ENCODE peak calls at places on chromosomes 2 and 18, in eight cellular contexts. One of them, this sample, is unnamed.

GRCh38 chr2:129160879-129161278 is 818.6 kb upstream of the RAB6C start:
- DNase-seq in GM13977: no peak
- DNase-seq in A549: no peak
- DNase-seq in WTC11: no peak
- DNase-seq in cardiac fibroblast: no peak
- DNase-seq in CD8-positive, alpha-beta T cell: no peak
- DNase-seq in endothelial cell: no peak
- DNase-seq in LNCaP clone FGC: no peak
- DNase-seq in this sample: no peak

GRCh38 chr2:130798472-130799221 is 38.1 kb upstream of the ARHGEF4 start:
- DNase-seq in cardiac fibroblast: peak; percentile 52
- DNase-seq in LNCaP clone FGC: no peak
- DNase-seq in GM13977: no peak
- DNase-seq in A549: no peak
- DNase-seq in WTC11: peak; percentile 65
- DNase-seq in CD8-positive, alpha-beta T cell: no peak
- DNase-seq in endothelial cell: peak; percentile 16
- DNase-seq in this sample: no peak

GRCh38 chr2:158414538-158414937 is 42.0 kb downstream of the CCDC148 start:
- DNase-seq in WTC11: no peak
- DNase-seq in LNCaP clone FGC: no peak
- DNase-seq in endothelial cell: no peak
- DNase-seq in GM13977: no peak
- DNase-seq in A549: no peak
- DNase-seq in cardiac fibroblast: peak; percentile 5
- DNase-seq in CD8-positive, alpha-beta T cell: no peak
- DNase-seq in this sample: no peak

GRCh38 chr2:44967056-44967455 is 25.6 kb downstream of the SIX3 start:
- DNase-seq in GM13977: no peak
- DNase-seq in LNCaP clone FGC: no peak
- DNase-seq in endothelial cell: no peak
- DNase-seq in WTC11: no peak
- DNase-seq in CD8-positive, alpha-beta T cell: no peak
- DNase-seq in A549: no peak
- DNase-seq in cardiac fibroblast: no peak
- DNase-seq in this sample: no peak

GRCh38 chr2:215816424-215816823 is 196.9 kb downstream of the MREG start:
- DNase-seq in GM13977: no peak
- DNase-seq in CD8-positive, alpha-beta T cell: no peak
- DNase-seq in WTC11: no peak
- DNase-seq in LNCaP clone FGC: no peak
- DNase-seq in A549: no peak
- DNase-seq in endothelial cell: no peak
- DNase-seq in cardiac fibroblast: no peak
- DNase-seq in this sample: no peak

GRCh38 chr18:50805732-50806131 is 14.1 kb downstream of the MRO start:
- DNase-seq in GM13977: no peak
- DNase-seq in cardiac fibroblast: no peak
- DNase-seq in endothelial cell: no peak
- DNase-seq in A549: no peak
- DNase-seq in LNCaP clone FGC: no peak
- DNase-seq in CD8-positive, alpha-beta T cell: no peak
- DNase-seq in WTC11: no peak
- DNase-seq in this sample: no peak

GRCh38 chr2:145752091-145752806 is 1232.3 kb upstream of the ZEB2 start:
- DNase-seq in GM13977: peak; percentile 22
- DNase-seq in WTC11: no peak
- DNase-seq in LNCaP clone FGC: no peak
- DNase-seq in A549: peak; percentile 64
- DNase-seq in cardiac fibroblast: peak; percentile 94
- DNase-seq in CD8-positive, alpha-beta T cell: no peak
- DNase-seq in endothelial cell: peak; percentile 11
- DNase-seq in this sample: peak; percentile 14

GRCh38 chr2:223026357-223027110 is 25.5 kb upstream of the KCNE4 start:
- DNase-seq in GM13977: no peak
- DNase-seq in A549: peak; percentile 54
- DNase-seq in LNCaP clone FGC: peak; percentile 41
- DNase-seq in CD8-positive, alpha-beta T cell: no peak
- DNase-seq in endothelial cell: no peak
- DNase-seq in cardiac fibroblast: no peak
- DNase-seq in WTC11: no peak
- DNase-seq in this sample: no peak

GRCh38 chr2:25165992-25166618 is 2.3 kb downstream of the POMC start:
- DNase-seq in GM13977: peak; percentile 78
- DNase-seq in endothelial cell: peak; percentile 32
- DNase-seq in A549: peak; percentile 61
- DNase-seq in cardiac fibroblast: no peak
- DNase-seq in CD8-positive, alpha-beta T cell: peak; percentile 36
- DNase-seq in WTC11: peak; percentile 70
- DNase-seq in LNCaP clone FGC: peak; percentile 34
- DNase-seq in this sample: peak; percentile 81

GRCh38 chr2:197204855-197205254 is 105.7 kb downstream of the ANKRD44 start:
- DNase-seq in cardiac fibroblast: peak; percentile 61
- DNase-seq in WTC11: no peak
- DNase-seq in CD8-positive, alpha-beta T cell: no peak
- DNase-seq in LNCaP clone FGC: no peak
- DNase-seq in GM13977: no peak
- DNase-seq in A549: no peak
- DNase-seq in endothelial cell: no peak
- DNase-seq in this sample: no peak

GRCh38 chr2:97792416-97792815 is 79.0 kb downstream of the ZAP70 start:
- DNase-seq in cardiac fibroblast: no peak
- DNase-seq in WTC11: no peak
- DNase-seq in CD8-positive, alpha-beta T cell: no peak
- DNase-seq in GM13977: no peak
- DNase-seq in A549: no peak
- DNase-seq in endothelial cell: no peak
- DNase-seq in LNCaP clone FGC: no peak
- DNase-seq in this sample: no peak

GRCh38 chr18:11955299-11956029 is 25.8 kb upstream of the IMPA2 start:
- DNase-seq in CD8-positive, alpha-beta T cell: no peak
- DNase-seq in GM13977: no peak
- DNase-seq in WTC11: no peak
- DNase-seq in A549: peak; percentile 79
- DNase-seq in endothelial cell: no peak
- DNase-seq in cardiac fibroblast: peak; percentile 92
- DNase-seq in LNCaP clone FGC: no peak
- DNase-seq in this sample: no peak

GRCh38 chr18:8142131-8142711 is 467.0 kb upstream of the RAB12 start:
- DNase-seq in GM13977: no peak
- DNase-seq in CD8-positive, alpha-beta T cell: no peak
- DNase-seq in LNCaP clone FGC: no peak
- DNase-seq in WTC11: no peak
- DNase-seq in endothelial cell: no peak
- DNase-seq in A549: no peak
- DNase-seq in cardiac fibroblast: peak; percentile 78
- DNase-seq in this sample: no peak

GRCh38 chr2:177830881-177831386 is 241.6 kb downstream of the PDE11A start:
- DNase-seq in cardiac fibroblast: no peak
- DNase-seq in LNCaP clone FGC: peak; percentile 28
- DNase-seq in endothelial cell: no peak
- DNase-seq in WTC11: no peak
- DNase-seq in CD8-positive, alpha-beta T cell: no peak
- DNase-seq in A549: no peak
- DNase-seq in GM13977: no peak
- DNase-seq in this sample: no peak

GRCh38 chr18:35936951-35937350 is 35.5 kb upstream of the RMP24 start:
- DNase-seq in WTC11: no peak
- DNase-seq in LNCaP clone FGC: no peak
- DNase-seq in endothelial cell: no peak
- DNase-seq in cardiac fibroblast: peak; percentile 31
- DNase-seq in GM13977: no peak
- DNase-seq in A549: no peak
- DNase-seq in CD8-positive, alpha-beta T cell: no peak
- DNase-seq in this sample: no peak

GRCh38 chr18:35938562-35938961 is 33.9 kb upstream of the RMP24 start:
- DNase-seq in endothelial cell: no peak
- DNase-seq in cardiac fibroblast: no peak
- DNase-seq in WTC11: no peak
- DNase-seq in GM13977: no peak
- DNase-seq in A549: no peak
- DNase-seq in CD8-positive, alpha-beta T cell: no peak
- DNase-seq in LNCaP clone FGC: no peak
- DNase-seq in this sample: no peak

GRCh38 chr18:35941299-35941698 is 31.2 kb upstream of the RMP24 start:
- DNase-seq in CD8-positive, alpha-beta T cell: no peak
- DNase-seq in endothelial cell: no peak
- DNase-seq in GM13977: no peak
- DNase-seq in A549: no peak
- DNase-seq in LNCaP clone FGC: no peak
- DNase-seq in cardiac fibroblast: no peak
- DNase-seq in WTC11: no peak
- DNase-seq in this sample: no peak

GRCh38 chr18:35938158-35938557 is 34.3 kb upstream of the RMP24 start:
- DNase-seq in cardiac fibroblast: peak; percentile 18
- DNase-seq in GM13977: no peak
- DNase-seq in WTC11: no peak
- DNase-seq in LNCaP clone FGC: no peak
- DNase-seq in endothelial cell: no peak
- DNase-seq in A549: no peak
- DNase-seq in CD8-positive, alpha-beta T cell: no peak
- DNase-seq in this sample: no peak

GRCh38 chr18:35939166-35939565 is 33.3 kb upstream of the RMP24 start:
- DNase-seq in WTC11: peak; percentile 44
- DNase-seq in CD8-positive, alpha-beta T cell: no peak
- DNase-seq in GM13977: no peak
- DNase-seq in endothelial cell: peak; percentile 35
- DNase-seq in A549: no peak
- DNase-seq in cardiac fibroblast: peak; percentile 15
- DNase-seq in LNCaP clone FGC: no peak
- DNase-seq in this sample: no peak
- TF ChIP-seq CTCF in WTC11: peak; percentile 33
- TF ChIP-seq CTCF in CD8-positive, alpha-beta T cell: no peak
- TF ChIP-seq CTCF in GM13977: peak; percentile 39
- TF ChIP-seq CTCF in endothelial cell: peak; percentile 15
- TF ChIP-seq CTCF in A549: no peak
- TF ChIP-seq CTCF in cardiac fibroblast: peak; percentile 30
- TF ChIP-seq CTCF in LNCaP clone FGC: peak; percentile 45
- TF ChIP-seq CTCF in this sample: peak; percentile 22

GRCh38 chr18:77711096-77711495 is 461.4 kb downstream of the GALR1 start:
- DNase-seq in LNCaP clone FGC: no peak
- DNase-seq in CD8-positive, alpha-beta T cell: no peak
- DNase-seq in A549: no peak
- DNase-seq in cardiac fibroblast: no peak
- DNase-seq in WTC11: no peak
- DNase-seq in GM13977: no peak
- DNase-seq in endothelial cell: no peak
- DNase-seq in this sample: no peak
- TF ChIP-seq CTCF in LNCaP clone FGC: peak; percentile 48
- TF ChIP-seq CTCF in CD8-positive, alpha-beta T cell: no peak
- TF ChIP-seq CTCF in A549: peak; percentile 13
- TF ChIP-seq CTCF in cardiac fibroblast: peak; percentile 12
- TF ChIP-seq CTCF in WTC11: no peak
- TF ChIP-seq CTCF in GM13977: peak; percentile 10
- TF ChIP-seq CTCF in endothelial cell: peak; percentile 22
- TF ChIP-seq CTCF in this sample: no peak

GRCh38 chr18:42051411-42051810 is 96.4 kb downstream of the PIK3C3 start:
- DNase-seq in WTC11: no peak
- DNase-seq in LNCaP clone FGC: no peak
- DNase-seq in GM13977: no peak
- DNase-seq in CD8-positive, alpha-beta T cell: no peak
- DNase-seq in endothelial cell: no peak
- DNase-seq in A549: no peak
- DNase-seq in cardiac fibroblast: no peak
- DNase-seq in this sample: no peak

GRCh38 chr18:42047721-42048120 is 92.7 kb downstream of the PIK3C3 start:
- DNase-seq in CD8-positive, alpha-beta T cell: no peak
- DNase-seq in A549: no peak
- DNase-seq in endothelial cell: no peak
- DNase-seq in WTC11: no peak
- DNase-seq in GM13977: no peak
- DNase-seq in cardiac fibroblast: peak; percentile 9
- DNase-seq in LNCaP clone FGC: no peak
- DNase-seq in this sample: no peak

GRCh38 chr18:42048150-42048549 is 93.1 kb downstream of the PIK3C3 start:
- DNase-seq in WTC11: no peak
- DNase-seq in A549: peak; percentile 63
- DNase-seq in GM13977: no peak
- DNase-seq in LNCaP clone FGC: no peak
- DNase-seq in endothelial cell: no peak
- DNase-seq in CD8-positive, alpha-beta T cell: no peak
- DNase-seq in cardiac fibroblast: peak; percentile 80
- DNase-seq in this sample: no peak

GRCh38 chr18:42053188-42053781 is 98.3 kb downstream of the PIK3C3 start:
- DNase-seq in WTC11: peak; percentile 52
- DNase-seq in endothelial cell: peak; percentile 66
- DNase-seq in LNCaP clone FGC: peak; percentile 27
- DNase-seq in A549: peak; percentile 33
- DNase-seq in CD8-positive, alpha-beta T cell: peak; percentile 39
- DNase-seq in GM13977: peak; percentile 24
- DNase-seq in cardiac fibroblast: peak; percentile 80
- DNase-seq in this sample: peak; percentile 37

DNA sequence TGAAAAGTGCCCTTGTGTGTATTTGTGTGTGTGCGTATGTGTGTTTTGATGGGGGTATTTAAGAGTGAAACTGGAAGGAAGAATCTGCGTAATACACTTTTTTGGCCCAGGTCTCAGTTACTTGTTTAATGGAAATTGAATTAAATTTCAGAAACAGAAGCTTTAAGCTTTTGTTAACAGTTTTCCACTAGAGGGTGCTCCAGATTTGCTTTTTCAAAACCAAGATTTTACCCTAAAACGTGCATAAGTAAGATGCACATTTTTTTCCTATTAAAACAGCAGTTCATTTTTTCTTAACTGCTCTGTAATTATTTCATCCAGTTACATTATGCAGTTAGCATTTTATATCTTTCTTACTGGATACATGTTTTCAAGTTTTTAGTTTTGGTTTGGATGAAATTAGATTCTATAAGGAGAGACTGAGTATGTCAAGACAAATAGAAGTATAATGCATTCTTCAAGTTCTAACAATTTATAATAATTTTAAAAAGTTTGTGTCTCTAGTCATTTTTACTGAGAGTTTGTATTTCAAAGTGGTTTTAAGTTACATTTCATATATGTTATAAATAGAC is 97.2 kb downstream of the PIK3C3 start:
- DNase-seq in cardiac fibroblast: peak; percentile 61
- DNase-seq in LNCaP clone FGC: no peak
- DNase-seq in A549: no peak
- DNase-seq in endothelial cell: no peak
- DNase-seq in CD8-positive, alpha-beta T cell: no peak
- DNase-seq in WTC11: no peak
- DNase-seq in GM13977: no peak
- DNase-seq in this sample: no peak
- TF ChIP-seq CTCF in cardiac fibroblast: peak; percentile 53
- TF ChIP-seq CTCF in LNCaP clone FGC: peak; percentile 38
- TF ChIP-seq CTCF in A549: peak; percentile 43
- TF ChIP-seq CTCF in endothelial cell: peak; percentile 29
- TF ChIP-seq CTCF in CD8-positive, alpha-beta T cell: no peak
- TF ChIP-seq CTCF in WTC11: no peak
- TF ChIP-seq CTCF in GM13977: peak; percentile 35
- TF ChIP-seq CTCF in this sample: peak; percentile 41

DNA sequence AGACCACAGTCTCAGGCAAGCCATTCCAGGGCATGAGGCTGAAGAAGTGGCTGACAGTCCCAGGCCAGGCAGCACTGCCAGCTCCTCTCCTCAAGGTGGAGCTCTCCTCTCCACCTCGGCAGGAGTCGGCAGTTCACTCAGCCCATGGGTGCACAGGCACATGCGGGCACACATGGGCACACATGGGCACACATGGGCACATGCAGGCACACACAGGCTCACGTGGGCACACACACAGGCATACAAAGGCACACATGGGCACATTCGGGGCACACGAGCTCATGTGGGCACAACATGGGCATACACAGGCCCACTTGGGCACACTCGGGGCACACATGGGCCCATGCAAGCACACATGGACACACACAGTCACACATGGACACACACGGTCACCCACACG is 65.3 kb upstream of the TAF1B start:
- DNase-seq in endothelial cell: peak; percentile 46
- DNase-seq in GM13977: no peak
- DNase-seq in WTC11: peak; percentile 51
- DNase-seq in LNCaP clone FGC: no peak
- DNase-seq in cardiac fibroblast: no peak
- DNase-seq in A549: peak; percentile 45
- DNase-seq in CD8-positive, alpha-beta T cell: no peak
- DNase-seq in this sample: no peak
- TF ChIP-seq CTCF in endothelial cell: peak; percentile 43
- TF ChIP-seq CTCF in GM13977: peak; percentile 37
- TF ChIP-seq CTCF in WTC11: peak; percentile 29
- TF ChIP-seq CTCF in LNCaP clone FGC: peak; percentile 49
- TF ChIP-seq CTCF in cardiac fibroblast: peak; percentile 43
- TF ChIP-seq CTCF in A549: peak; percentile 21
- TF ChIP-seq CTCF in CD8-positive, alpha-beta T cell: no peak
- TF ChIP-seq CTCF in this sample: peak; percentile 26

This sample was measured in GM10248.